ENCODE peak calls at places on chromosomes 1 and 21, in five cellular contexts. M is WTC11, K is GM13977, I is AG20443, J is HFFc6. F is an unnamed sample.

GRCh38 chr1:23554481-23555224 is 4.6 kb downstream of the ID3 start:
- DNase-seq in M (peak; percentile 90), K (peak; percentile 94), I (peak; percentile 88), J (peak; percentile 86), F (peak; percentile 89)

GRCh38 chr1:2999571-2999970 is 21.7 kb upstream of the ACTRT2 start:
- DNase-seq in M (no peak), K (no peak), I (no peak), J (no peak), F (no peak)

GRCh38 chr21:38503588-38503987 is 5.3 kb upstream of the ERG start:
- DNase-seq in M (no peak), K (no peak), I (no peak), J (peak; percentile 76), F (peak; percentile 31)

GRCh38 chr1:228037401-228038386 is 30.9 kb downstream of the WNT3A start:
- DNase-seq in M (peak; percentile 51), K (peak; percentile 88), I (peak; percentile 56), J (no peak), F (no peak)

GRCh38 chr1:151513626-151514101 is 2.5 kb downstream of the CGN start:
- DNase-seq in M (peak; percentile 29), K (no peak), I (no peak), J (no peak), F (no peak)

GRCh38 chr1:58858344-58858673 is 74.5 kb upstream of the JUN start:
- DNase-seq in M (no peak), K (no peak), I (no peak), J (no peak), F (no peak)

GRCh38 chr21:41653243-41653943 is 113.5 kb downstream of the RIPK4 start:
- DNase-seq in M (no peak), K (no peak), I (no peak), J (no peak), F (no peak)

GRCh38 chr1:204617256-204618147 is 68.0 kb downstream of the LRRN2 start:
- DNase-seq in M (no peak), K (no peak), I (no peak), J (no peak), F (no peak)

GRCh38 chr21:44406953-44407352 is 48.4 kb upstream of the LRRC3 start:
- DNase-seq in M (no peak), K (no peak), I (no peak), J (no peak), F (no peak)

GRCh38 chr1:25492323-25492722 is 51.1 kb upstream of the LDLRAP1 start:
- DNase-seq in M (peak; percentile 28), K (no peak), I (no peak), J (no peak), F (no peak)

F was measured in heart right ventricle.